ENCODE peak calls at places on chromosomes 12 and 14, in nine cellular contexts. One of them, this sample, is unnamed.

GRCh38 chr12:55425954-55426353 is at the start of gene OR6C76:
- DNase-seq in SK-MEL-5: no peak
- DNase-seq in fibroblast of pulmonary artery: no peak
- DNase-seq in NCI-H1105 treated with DMSO at 0.1 percent for 48 hours: no peak
- DNase-seq in nephron progenitor cell: no peak
- DNase-seq in DMS53: no peak
- DNase-seq in DMS79 treated with DMSO at 0.1 percent for 48 hours: no peak
- DNase-seq in fibroblast of lung: no peak
- DNase-seq in HT1080: no peak
- DNase-seq in this sample: no peak

GRCh38 chr14:57136669-57137068 is 132.0 kb downstream of the EXOC5 start:
- DNase-seq in fibroblast of lung: no peak
- DNase-seq in DMS79 treated with DMSO at 0.1 percent for 48 hours: no peak
- DNase-seq in SK-MEL-5: no peak
- DNase-seq in nephron progenitor cell: no peak
- DNase-seq in DMS53: peak
- DNase-seq in NCI-H1105 treated with DMSO at 0.1 percent for 48 hours: peak
- DNase-seq in fibroblast of pulmonary artery: no peak
- DNase-seq in HT1080: no peak
- DNase-seq in this sample: no peak

GRCh38 chr12:28378749-28379148 is 188.5 kb downstream of the CCDC91 start:
- DNase-seq in DMS53: no peak
- DNase-seq in nephron progenitor cell: no peak
- DNase-seq in HT1080: peak
- DNase-seq in NCI-H1105 treated with DMSO at 0.1 percent for 48 hours: no peak
- DNase-seq in SK-MEL-5: no peak
- DNase-seq in DMS79 treated with DMSO at 0.1 percent for 48 hours: no peak
- DNase-seq in fibroblast of lung: peak
- DNase-seq in fibroblast of pulmonary artery: peak
- DNase-seq in this sample: peak

GRCh38 chr14:103112488-103113243 is 10.6 kb upstream of the TNFAIP2 start:
- DNase-seq in fibroblast of pulmonary artery: no peak
- DNase-seq in DMS53: no peak
- DNase-seq in SK-MEL-5: no peak
- DNase-seq in HT1080: no peak
- DNase-seq in NCI-H1105 treated with DMSO at 0.1 percent for 48 hours: no peak
- DNase-seq in fibroblast of lung: no peak
- DNase-seq in nephron progenitor cell: no peak
- DNase-seq in DMS79 treated with DMSO at 0.1 percent for 48 hours: no peak
- DNase-seq in this sample: no peak

GRCh38 chr12:117134059-117134458 is 34.8 kb upstream of the TESC start:
- DNase-seq in NCI-H1105 treated with DMSO at 0.1 percent for 48 hours: no peak
- DNase-seq in nephron progenitor cell: no peak
- DNase-seq in fibroblast of pulmonary artery: no peak
- DNase-seq in DMS53: no peak
- DNase-seq in HT1080: no peak
- DNase-seq in SK-MEL-5: no peak
- DNase-seq in fibroblast of lung: no peak
- DNase-seq in DMS79 treated with DMSO at 0.1 percent for 48 hours: no peak
- DNase-seq in this sample: no peak

GRCh38 chr14:59018978-59019377 is 169.5 kb upstream of the DAAM1 start:
- DNase-seq in HT1080: no peak
- DNase-seq in NCI-H1105 treated with DMSO at 0.1 percent for 48 hours: no peak
- DNase-seq in DMS79 treated with DMSO at 0.1 percent for 48 hours: no peak
- DNase-seq in DMS53: peak
- DNase-seq in fibroblast of lung: no peak
- DNase-seq in nephron progenitor cell: no peak
- DNase-seq in fibroblast of pulmonary artery: peak
- DNase-seq in SK-MEL-5: peak
- DNase-seq in this sample: no peak

GRCh38 chr14:100835278-100836052 is 9.5 kb downstream of the MEG3 start:
- DNase-seq in DMS79 treated with DMSO at 0.1 percent for 48 hours: no peak
- DNase-seq in fibroblast of lung: no peak
- DNase-seq in fibroblast of pulmonary artery: no peak
- DNase-seq in NCI-H1105 treated with DMSO at 0.1 percent for 48 hours: no peak
- DNase-seq in DMS53: no peak
- DNase-seq in HT1080: no peak
- DNase-seq in nephron progenitor cell: no peak
- DNase-seq in SK-MEL-5: no peak
- DNase-seq in this sample: no peak

GRCh38 chr14:97056086-97056485 is 258.9 kb downstream of the VRK1 start:
- DNase-seq in DMS53: no peak
- DNase-seq in DMS79 treated with DMSO at 0.1 percent for 48 hours: peak
- DNase-seq in fibroblast of lung: no peak
- DNase-seq in SK-MEL-5: peak
- DNase-seq in nephron progenitor cell: peak
- DNase-seq in HT1080: peak
- DNase-seq in fibroblast of pulmonary artery: no peak
- DNase-seq in NCI-H1105 treated with DMSO at 0.1 percent for 48 hours: peak
- DNase-seq in this sample: no peak

GRCh38 chr14:94638330-94638729 is 26.1 kb downstream of the SERPINA3 start:
- DNase-seq in DMS79 treated with DMSO at 0.1 percent for 48 hours: no peak
- DNase-seq in SK-MEL-5: no peak
- DNase-seq in NCI-H1105 treated with DMSO at 0.1 percent for 48 hours: no peak
- DNase-seq in DMS53: no peak
- DNase-seq in fibroblast of pulmonary artery: no peak
- DNase-seq in fibroblast of lung: no peak
- DNase-seq in HT1080: peak
- DNase-seq in nephron progenitor cell: no peak
- DNase-seq in this sample: peak

GRCh38 chr12:24505366-24506025 is 443.4 kb downstream of the BCAT1 start:
- DNase-seq in NCI-H1105 treated with DMSO at 0.1 percent for 48 hours: peak
- DNase-seq in nephron progenitor cell: no peak
- DNase-seq in HT1080: no peak
- DNase-seq in fibroblast of pulmonary artery: no peak
- DNase-seq in DMS79 treated with DMSO at 0.1 percent for 48 hours: no peak
- DNase-seq in fibroblast of lung: no peak
- DNase-seq in DMS53: peak
- DNase-seq in SK-MEL-5: no peak
- DNase-seq in this sample: no peak

This sample was measured in cardiac fibroblast.